ENCODE peak calls at places on chromosomes 7 and 10, in five cellular contexts. A is ovary, W is transverse colon, Q is H1, S is suprapubic skin. C is an unnamed sample.

GRCh38 chr7:10973942-10974716 is 457 bp downstream of the PHF14 start:
- DNase-seq in W (peak), Q (no peak), S (peak), A (peak), C (no peak)

GRCh38 chr7:37009282-37009681 is 285.0 kb upstream of the AOAH start:
- DNase-seq in W (no peak), Q (no peak), A (no peak), S (no peak), C (no peak)

GRCh38 chr10:58806323-58806722 is 293.7 kb downstream of the BICC1 start:
- DNase-seq in A (no peak), S (no peak), Q (no peak), W (no peak), C (no peak)

GRCh38 chr7:12431886-12432285 is 28.2 kb upstream of the VWDE start:
- DNase-seq in A (no peak), Q (no peak), W (no peak), S (no peak), C (no peak)

GRCh38 chr10:89032141-89032814 is 41.7 kb downstream of the FAS start:
- DNase-seq in A (no peak), W (no peak), S (no peak), Q (no peak), C (no peak)

GRCh38 chr7:79454325-79454960 is 976 bp upstream of the MAGI2 start:
- DNase-seq in Q (peak), S (peak), W (peak), A (peak), C (peak)

GRCh38 chr7:133794490-133794889 is 332.6 kb upstream of the LRGUK start:
- DNase-seq in A (no peak), Q (no peak), S (no peak), W (no peak), C (no peak)

GRCh38 chr7:12493407-12493806 is 77.1 kb upstream of the SCIN start:
- DNase-seq in W (no peak), S (no peak), A (no peak), Q (no peak), C (no peak)

GRCh38 chr7:157689269-157690057 is 352.7 kb downstream of the DNAJB6 start:
- DNase-seq in S (no peak), A (no peak), Q (peak), W (no peak), C (no peak)

GRCh38 chr7:15751191-15751701 is 64.8 kb upstream of the MEOX2 start:
- DNase-seq in A (no peak), Q (no peak), S (no peak), W (no peak), C (no peak)

GRCh38 chr10:117804470-117805011 is 242.2 kb downstream of the RAB11FIP2 start:
- DNase-seq in A (no peak), Q (no peak), W (no peak), S (no peak), C (no peak)

GRCh38 chr7:82578430-82578829 is 134.9 kb upstream of the CACNA2D1 start:
- DNase-seq in S (no peak), A (no peak), Q (no peak), W (no peak), C (no peak)

GRCh38 chr7:4809691-4810090 is 34.3 kb downstream of the AP5Z1 start:
- DNase-seq in A (no peak), S (no peak), W (no peak), Q (no peak), C (no peak)

GRCh38 chr10:71610651-71611050 is 108.9 kb downstream of the C10orf105 start:
- DNase-seq in S (no peak), A (no peak), Q (no peak), W (no peak), C (no peak)

GRCh38 chr10:28738200-28738599 is 60.9 kb downstream of the BAMBI start:
- DNase-seq in W (no peak), Q (peak), S (no peak), A (no peak), C (no peak)

GRCh38 chr10:126459032-126459831 is 71.0 kb upstream of the ADAM12 start:
- DNase-seq in A (no peak), W (no peak), S (no peak), Q (peak), C (no peak)

DNA sequence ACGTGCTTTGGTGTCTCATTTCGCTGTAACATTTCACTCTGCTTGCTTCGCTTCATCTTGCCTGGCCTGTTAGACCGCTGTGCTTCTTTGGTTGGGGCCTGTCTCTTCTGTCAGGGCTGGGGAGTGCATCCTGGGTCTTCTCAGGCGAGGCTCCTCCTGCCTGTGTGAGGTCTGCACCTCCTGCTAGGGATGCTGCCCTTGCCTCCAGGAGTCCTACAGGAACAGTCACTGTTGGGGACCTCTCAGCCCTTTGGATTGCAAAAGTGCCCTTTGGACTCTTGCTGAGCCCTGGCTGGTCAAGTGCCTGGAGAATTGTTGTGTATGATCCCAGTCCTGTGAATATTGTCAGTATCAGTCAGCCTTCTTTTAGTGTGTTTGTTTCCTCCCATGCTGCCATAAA is 84.0 kb downstream of the MDFIC start:
- DNase-seq in A (no peak), S (no peak), Q (peak), W (no peak), C (no peak)
- TF ChIP-seq EP300 in A (no peak), S (no peak), Q (no peak), W (no peak), C (no peak)

DNA sequence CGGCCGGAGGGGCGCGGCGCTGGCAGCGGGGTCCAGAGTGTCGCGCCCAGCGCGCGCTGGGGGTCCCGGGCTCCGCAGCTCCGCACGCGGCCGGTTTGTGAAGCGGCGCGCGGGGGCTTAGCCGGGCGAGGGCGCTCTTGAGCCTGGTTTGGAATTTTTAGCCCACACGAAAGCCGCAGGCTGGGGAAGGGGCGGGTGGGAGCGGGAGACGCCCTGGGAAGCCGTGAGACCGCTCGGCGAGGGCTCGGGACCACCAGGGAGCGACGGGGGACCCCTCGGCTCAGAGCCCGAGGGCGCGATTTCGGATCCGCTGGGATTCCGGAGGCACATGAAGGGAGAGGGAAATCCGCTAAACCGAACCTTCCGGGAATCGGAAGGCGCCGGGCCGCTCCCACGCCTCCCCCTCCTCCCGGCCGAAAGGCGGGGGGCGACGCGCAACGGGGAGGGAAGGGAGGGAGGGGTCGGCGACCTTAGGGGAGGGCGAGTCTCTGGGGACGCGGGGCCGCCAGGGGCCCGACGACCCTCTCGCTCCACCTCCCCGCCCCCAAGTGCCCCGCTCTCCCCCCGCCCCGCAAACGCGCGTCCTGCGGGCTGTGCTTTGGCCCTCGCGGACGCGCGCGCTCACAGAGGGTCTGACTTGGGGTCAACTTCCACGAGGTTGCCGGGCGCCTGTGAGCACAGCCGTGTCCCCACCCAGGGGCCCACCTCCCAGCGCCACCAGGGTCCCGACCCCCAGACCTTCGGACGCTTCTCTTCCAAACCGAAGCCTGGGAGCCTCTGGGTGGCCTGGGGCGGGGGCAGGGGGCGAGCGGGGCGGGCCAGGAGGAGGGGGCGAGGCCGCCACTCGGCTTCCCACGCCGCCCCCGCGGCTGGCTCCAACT is 5.1 kb upstream of the ELFN1 start:
- DNase-seq in Q (peak), A (peak), W (peak), S (peak), C (peak)
- H3K4me3 ChIP-seq in Q (peak), A (peak), W (peak), S (peak), C (peak)

DNA sequence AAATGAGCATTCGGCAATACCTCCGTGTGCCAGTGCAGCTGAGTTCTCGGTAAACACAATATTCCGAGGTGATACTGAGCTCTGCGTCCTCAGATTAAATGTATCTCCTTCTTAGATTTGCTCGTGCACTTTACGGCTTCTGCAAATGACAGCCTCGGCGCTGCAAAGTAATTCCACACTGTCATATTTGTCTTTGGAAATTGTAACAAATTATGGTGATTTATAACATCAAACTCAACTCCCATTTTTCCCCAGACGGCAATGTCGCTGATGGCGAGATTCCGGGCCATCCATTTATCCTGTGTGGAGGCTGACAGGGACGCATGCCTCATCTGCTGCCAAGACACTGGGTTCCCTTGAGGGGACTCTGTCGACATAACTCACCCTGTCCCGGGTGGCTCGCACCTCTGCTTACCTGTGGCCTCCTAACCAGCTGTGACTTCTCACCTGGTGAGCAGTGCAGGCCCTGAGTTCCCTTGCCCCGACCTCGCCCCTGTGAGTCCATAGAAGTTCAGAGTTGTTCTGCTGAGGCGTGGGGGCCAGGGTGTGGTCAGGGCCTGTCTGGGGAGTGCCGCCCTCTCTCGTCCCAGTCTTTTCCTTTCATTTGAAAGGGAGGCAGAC is 201.9 kb downstream of the ADARB2 start:
- DNase-seq in Q (no peak), A (no peak), S (peak), W (peak), C (peak)
- TF ChIP-seq EP300 in Q (no peak), A (no peak), S (no peak), W (no peak), C (no peak)

GRCh38 chr10:122163182-122164027 is 107.7 kb upstream of the BTBD16 start:
- DNase-seq in A (no peak), W (no peak), S (no peak), Q (peak), C (no peak)
- H3K4me3 ChIP-seq in A (peak), W (peak), S (peak), Q (peak), C (peak)

GRCh38 chr10:13813540-13813939 is 226.8 kb downstream of the PRPF18 start:
- DNase-seq in S (no peak), W (no peak), Q (no peak), A (no peak), C (no peak)

GRCh38 chr10:13815766-13816165 is 229.0 kb downstream of the PRPF18 start:
- DNase-seq in S (no peak), Q (no peak), A (no peak), W (no peak), C (no peak)

GRCh38 chr10:13820119-13820518 is 233.4 kb downstream of the PRPF18 start:
- DNase-seq in A (no peak), S (no peak), W (no peak), Q (no peak), C (no peak)

GRCh38 chr10:13812804-13813203 is 226.0 kb downstream of the PRPF18 start:
- DNase-seq in A (no peak), Q (no peak), W (no peak), S (no peak), C (no peak)

GRCh38 chr10:13816195-13816926 is 229.6 kb downstream of the PRPF18 start:
- DNase-seq in Q (no peak), A (peak), W (peak), S (no peak), C (peak)
- TF ChIP-seq EP300 in Q (no peak), A (no peak), W (no peak), S (no peak), C (no peak)

DNA sequence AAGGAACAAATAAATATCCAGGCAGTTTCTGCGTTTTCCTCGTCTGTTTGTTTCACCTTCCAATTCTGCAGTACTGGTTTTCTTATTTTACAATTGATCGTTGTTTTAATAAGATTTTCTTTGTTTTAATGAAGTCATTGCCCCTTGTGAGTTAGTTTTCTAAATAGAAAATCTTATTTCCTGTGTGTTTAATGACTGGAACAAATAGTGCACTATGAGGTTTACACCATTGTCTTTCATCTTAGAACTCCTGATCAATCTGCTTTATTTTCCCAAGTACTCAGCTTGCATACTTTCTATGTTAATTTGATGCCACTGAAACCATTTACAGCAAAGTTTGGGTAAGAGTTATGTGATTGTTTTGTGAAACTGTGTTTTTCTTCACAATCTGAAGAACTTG is 1.3 kb downstream of the PLEKHA1 start:
- DNase-seq in W (no peak), S (no peak), A (no peak), Q (no peak), C (no peak)
- H3K4me3 ChIP-seq in W (peak), S (peak), A (peak), Q (peak), C (peak)

GRCh38 chr10:7094781-7095180 is 316.1 kb downstream of the SFMBT2 start:
- DNase-seq in Q (no peak), S (no peak), A (no peak), W (no peak), C (no peak)

GRCh38 chr10:7093368-7093767 is 317.5 kb downstream of the SFMBT2 start:
- DNase-seq in S (no peak), W (no peak), Q (no peak), A (no peak), C (no peak)

GRCh38 chr10:7092603-7093002 is 318.2 kb downstream of the SFMBT2 start:
- DNase-seq in A (no peak), W (no peak), Q (no peak), S (no peak), C (no peak)

GRCh38 chr10:7085913-7086589 is 324.8 kb downstream of the SFMBT2 start:
- DNase-seq in Q (no peak), S (no peak), W (no peak), A (no peak), C (no peak)

GRCh38 chr10:7090529-7090928 is 320.3 kb downstream of the SFMBT2 start:
- DNase-seq in A (no peak), Q (no peak), S (no peak), W (no peak), C (peak)
- TF ChIP-seq EP300 in A (no peak), Q (no peak), S (no peak), W (peak), C (no peak)

GRCh38 chr7:25122373-25122772 is 2.7 kb downstream of the CYCS start:
- DNase-seq in A (no peak), S (no peak), W (no peak), Q (no peak), C (no peak)
- H3K4me3 ChIP-seq in A (no peak), S (no peak), W (no peak), Q (no peak), C (no peak)

DNA sequence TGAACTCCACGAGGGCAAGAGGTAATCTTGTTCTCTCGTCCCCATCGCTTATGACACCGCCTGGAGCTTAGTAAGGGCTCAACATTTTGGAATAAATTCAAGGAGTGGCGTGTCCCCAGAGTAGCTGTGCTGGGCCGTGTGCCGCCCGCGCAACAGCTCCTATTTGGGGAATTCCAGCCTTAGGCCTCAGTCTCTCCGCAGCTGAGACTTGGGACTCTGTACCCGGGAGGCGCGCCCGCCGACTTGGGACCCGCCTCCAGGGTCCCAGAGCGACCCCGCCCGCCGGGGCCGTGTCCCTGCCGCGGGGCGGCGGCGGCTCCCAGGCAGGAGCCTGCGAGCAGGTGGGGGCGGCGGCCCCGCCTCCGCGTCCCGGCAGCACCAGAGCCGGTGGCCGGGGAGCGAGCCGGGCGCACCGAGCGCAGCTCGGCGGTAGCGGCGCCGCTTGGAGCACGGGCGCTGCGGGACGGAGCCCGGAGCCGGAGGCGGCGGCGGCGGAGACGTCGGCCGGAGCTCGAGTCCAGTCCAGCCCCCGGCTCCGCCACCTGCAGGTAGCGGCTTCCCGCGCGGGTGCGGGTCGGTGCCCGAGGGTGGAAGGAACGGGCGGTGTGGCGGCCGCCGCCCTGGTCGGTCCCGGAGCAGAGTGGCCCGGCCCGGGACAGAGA is at the start of gene WIPF3:
- DNase-seq in Q (peak), W (peak), S (no peak), A (peak), C (no peak)
- TF ChIP-seq EP300 in Q (peak), W (no peak), S (no peak), A (no peak), C (no peak)

GRCh38 chr10:124911124-124912051 is 30.5 kb upstream of the ZRANB1 start:
- DNase-seq in S (no peak), A (no peak), Q (no peak), W (no peak), C (no peak)
- H3K4me3 ChIP-seq in S (no peak), A (no peak), Q (no peak), W (no peak), C (no peak)